ENCODE peak calls at places on chromosome 4, in nine cellular contexts. F is GM12891; I is stimulated activated CD4-positive, alpha-beta T cell treated with anti-CD3 and anti-CD28 coated beads, Interleukin-15, amount 100 ng/mL, for 1 hour; B is amniotic stem cell; X is HFFc6; J is germinal center; P is body of pancreas; E is WTC11; V is GM04503. Q is an unnamed sample.

GRCh38 chr4:37661643-37662221 is 24.4 kb downstream of the RELL1 start:
- DNase-seq in F (no peak), I (no peak), B (no peak), X (no peak), J (no peak), P (no peak), E (no peak), V (no peak), Q (peak)

GRCh38 chr4:35760706-35761278 is 483.5 kb downstream of the ARAP2 start:
- DNase-seq in F (no peak), I (no peak), B (no peak), X (no peak), J (no peak), P (no peak), E (no peak), V (no peak), Q (no peak)

GRCh38 chr4:58514299-58514698 is 1404.1 kb upstream of the IGFBP7 start:
- DNase-seq in F (no peak), I (no peak), B (no peak), X (no peak), J (no peak), P (no peak), E (no peak), V (no peak), Q (no peak)

GRCh38 chr4:106316773-106317409 is 541 bp downstream of the AIMP1 start:
- DNase-seq in F (no peak), I (no peak), B (no peak), X (no peak), J (no peak), P (no peak), E (no peak), V (no peak), Q (no peak)

GRCh38 chr4:184320630-184321029 is 103.0 kb upstream of the ENPP6 start:
- DNase-seq in F (no peak), I (no peak), B (no peak), X (no peak), J (no peak), P (no peak), E (no peak), V (no peak), Q (no peak)

GRCh38 chr4:183831689-183832088 is 73.4 kb upstream of the STOX2 start:
- DNase-seq in F (no peak), I (no peak), B (no peak), X (no peak), J (no peak), P (no peak), E (no peak), V (no peak), Q (no peak)

GRCh38 chr4:79235074-79235473 is 90.8 kb downstream of the NAA11 start:
- DNase-seq in F (no peak), I (no peak), B (no peak), X (no peak), J (no peak), P (no peak), E (no peak), V (no peak), Q (no peak)

GRCh38 chr4:152189451-152190179 is 346.3 kb downstream of the FBXW7 start:
- DNase-seq in F (peak), I (no peak), B (no peak), X (no peak), J (no peak), P (no peak), E (no peak), V (no peak), Q (no peak)

GRCh38 chr4:25874641-25875040 is 11.9 kb upstream of the SEL1L3 start:
- DNase-seq in F (no peak), I (no peak), B (no peak), X (no peak), J (no peak), P (no peak), E (no peak), V (no peak), Q (no peak)

Q was measured in AG08396.